ENCODE peak calls at places on chromosomes 1 and 21, in nine cellular contexts. K is right lobe of liver, U is suprapubic skin, C is tibial nerve, P is breast epithelium, M is transverse colon, T is A549, S is pancreas, Q is spleen. E is an unnamed sample. For H3K4me1, the result is how much of the 10 kb centered on the place peaks cover.

GRCh38 chr1:153790282-153790995 is 15.2 kb downstream of the SLC27A3 start:
- DNase-seq in K (peak), U (peak), C (peak), P (peak), M (peak), T (no peak), S (peak), Q (peak), E (peak)

GRCh38 chr21:38266732-38267131 is 9.9 kb downstream of the KCNJ15 start:
- DNase-seq in K (no peak), U (no peak), C (no peak), P (no peak), M (no peak), T (no peak), S (no peak), Q (no peak), E (no peak)

GRCh38 chr1:151371744-151372410 is 628 bp downstream of the SELENBP1 start:
- DNase-seq in K (peak), U (peak), C (peak), P (no peak), M (peak), T (peak), S (peak), Q (no peak), E (peak)

GRCh38 chr1:6588893-6589481 is 9.2 kb downstream of the ZBTB48 start:
- DNase-seq in K (no peak), U (no peak), C (no peak), P (no peak), M (no peak), T (no peak), S (no peak), Q (no peak), E (no peak)

GRCh38 chr1:23169727-23170335 is 1.2 kb upstream of the LUZP1 start:
- DNase-seq in K (no peak), U (peak), C (peak), P (peak), M (peak), T (peak), S (peak), Q (peak), E (peak)

GRCh38 chr1:114353233-114353632 is 157.8 kb downstream of the TRIM33 start:
- DNase-seq in K (no peak), U (peak), C (no peak), P (peak), M (peak), T (no peak), S (peak), Q (no peak), E (peak)

GRCh38 chr1:48777219-48777895 is 666 bp upstream of the BEND5 start:
- DNase-seq in K (no peak), U (no peak), C (no peak), P (no peak), M (no peak), T (no peak), S (peak), Q (no peak), E (no peak)

GRCh38 chr1:32743380-32744062 is 41.0 kb upstream of the SYNC start:
- DNase-seq in K (no peak), U (no peak), C (no peak), P (no peak), M (peak), T (no peak), S (no peak), Q (no peak), E (no peak)

GRCh38 chr1:36457691-36458090 is 6.5 kb downstream of the MRPS15 start:
- DNase-seq in K (no peak), U (no peak), C (no peak), P (no peak), M (no peak), T (no peak), S (no peak), Q (peak), E (no peak)

GRCh38 chr1:114428083-114428754 is 82.8 kb downstream of the TRIM33 start:
- DNase-seq in K (no peak), U (no peak), C (no peak), P (no peak), M (no peak), T (peak), S (no peak), Q (no peak), E (no peak)

GRCh38 chr21:27703806-27704205 is 736.9 kb upstream of the ADAMTS5 start:
- DNase-seq in K (no peak), U (no peak), C (no peak), P (no peak), M (no peak), T (no peak), S (no peak), Q (no peak), E (no peak)

GRCh38 chr1:25117233-25117823 is 115.0 kb downstream of the SYF2 start:
- DNase-seq in K (no peak), U (no peak), C (no peak), P (no peak), M (peak), T (peak), S (no peak), Q (no peak), E (no peak)

GRCh38 chr1:7171168-7171567 is 385.9 kb downstream of the CAMTA1 start:
- DNase-seq in K (no peak), U (no peak), C (no peak), P (no peak), M (no peak), T (no peak), S (no peak), Q (no peak), E (no peak)

GRCh38 chr1:12542138-12542465 is 75.9 kb downstream of the DHRS3 start:
- DNase-seq in K (peak), U (no peak), C (no peak), P (no peak), M (no peak), T (no peak), S (no peak), Q (no peak), E (no peak)

GRCh38 chr1:50329332-50329932 is 93.8 kb downstream of the DMRTA2 start:
- DNase-seq in K (no peak), U (no peak), C (no peak), P (no peak), M (peak), T (no peak), S (peak), Q (no peak), E (no peak)

GRCh38 chr1:161260939-161261858 is 2.7 kb downstream of the PCP4L1 start:
- DNase-seq in K (no peak), U (no peak), C (no peak), P (no peak), M (no peak), T (no peak), S (no peak), Q (no peak), E (no peak)

GRCh38 chr21:8989261-8989882 is 1532.0 kb upstream of the TPTE start:
- DNase-seq in K (no peak), U (no peak), C (no peak), P (no peak), M (no peak), T (peak), S (no peak), Q (no peak), E (no peak)

GRCh38 chr1:30617161-30617560 is 106.2 kb downstream of the MATN1 start:
- DNase-seq in K (no peak), U (no peak), C (no peak), P (no peak), M (no peak), T (no peak), S (no peak), Q (no peak), E (no peak)

GRCh38 chr1:147142886-147143285 is 29.4 kb downstream of the PRKAB2 start:
- DNase-seq in K (no peak), U (no peak), C (no peak), P (no peak), M (no peak), T (no peak), S (no peak), Q (no peak), E (no peak)

GRCh38 chr1:226734611-226735153 is 4.4 kb downstream of the ITPKB start:
- DNase-seq in K (no peak), U (no peak), C (no peak), P (no peak), M (no peak), T (no peak), S (no peak), Q (no peak), E (no peak)
- TF ChIP-seq CTCF in K (no peak), U (no peak), C (no peak), P (no peak), M (no peak), T (no peak), S (no peak), Q (no peak), E (no peak)

DNA sequence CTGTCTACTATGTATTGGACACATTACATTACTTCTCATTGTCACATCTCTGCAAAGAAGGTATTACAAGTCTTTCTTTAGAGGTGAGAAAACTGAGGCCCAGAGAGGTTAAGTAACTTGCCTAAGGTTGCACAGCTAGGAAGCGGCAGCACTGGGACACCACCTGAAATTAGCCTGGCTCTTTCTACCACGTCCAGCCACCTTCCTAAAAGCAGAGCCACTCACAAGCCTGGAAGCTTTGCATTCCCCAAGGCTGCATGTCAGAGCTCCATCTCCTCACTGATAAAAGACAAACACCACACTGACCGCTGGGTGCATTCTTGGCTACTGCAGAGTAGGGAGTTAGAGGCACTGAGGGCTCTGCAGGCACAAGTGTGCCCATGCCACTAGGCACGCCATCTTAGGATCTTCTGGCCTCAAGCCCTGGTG is 2.4 kb downstream of the CD247 start:
- DNase-seq in K (no peak), U (no peak), C (no peak), P (no peak), M (no peak), T (no peak), S (no peak), Q (no peak), E (no peak)
- H3K4me1 ChIP-seq in K (under half), U (under half), C (under half), P (under half), M (under half), T (under half), S (under half), Q (under half), E (under half)

GRCh38 chr21:33232640-33233039 is 2.9 kb downstream of the IFNAR2 start:
- DNase-seq in K (no peak), U (no peak), C (no peak), P (no peak), M (no peak), T (no peak), S (no peak), Q (no peak), E (no peak)

GRCh38 chr21:33229099-33229775 is 501 bp upstream of the IFNAR2 start:
- DNase-seq in K (no peak), U (no peak), C (no peak), P (no peak), M (no peak), T (no peak), S (no peak), Q (no peak), E (no peak)

GRCh38 chr21:33229776-33230517 is at the start of gene IFNAR2:
- DNase-seq in K (peak), U (peak), C (peak), P (peak), M (peak), T (peak), S (peak), Q (peak), E (no peak)

GRCh38 chr21:33230518-33231324 is 983 bp downstream of the IFNAR2 start:
- DNase-seq in K (peak), U (peak), C (no peak), P (peak), M (peak), T (peak), S (peak), Q (peak), E (no peak)

GRCh38 chr21:33231526-33231925 is 1.8 kb downstream of the IFNAR2 start:
- DNase-seq in K (no peak), U (no peak), C (no peak), P (no peak), M (no peak), T (no peak), S (no peak), Q (no peak), E (no peak)
- H3K4me3 ChIP-seq in K (peak), U (peak), C (peak), P (no peak), M (no peak), T (peak), S (no peak), Q (peak), E (no peak)

DNA sequence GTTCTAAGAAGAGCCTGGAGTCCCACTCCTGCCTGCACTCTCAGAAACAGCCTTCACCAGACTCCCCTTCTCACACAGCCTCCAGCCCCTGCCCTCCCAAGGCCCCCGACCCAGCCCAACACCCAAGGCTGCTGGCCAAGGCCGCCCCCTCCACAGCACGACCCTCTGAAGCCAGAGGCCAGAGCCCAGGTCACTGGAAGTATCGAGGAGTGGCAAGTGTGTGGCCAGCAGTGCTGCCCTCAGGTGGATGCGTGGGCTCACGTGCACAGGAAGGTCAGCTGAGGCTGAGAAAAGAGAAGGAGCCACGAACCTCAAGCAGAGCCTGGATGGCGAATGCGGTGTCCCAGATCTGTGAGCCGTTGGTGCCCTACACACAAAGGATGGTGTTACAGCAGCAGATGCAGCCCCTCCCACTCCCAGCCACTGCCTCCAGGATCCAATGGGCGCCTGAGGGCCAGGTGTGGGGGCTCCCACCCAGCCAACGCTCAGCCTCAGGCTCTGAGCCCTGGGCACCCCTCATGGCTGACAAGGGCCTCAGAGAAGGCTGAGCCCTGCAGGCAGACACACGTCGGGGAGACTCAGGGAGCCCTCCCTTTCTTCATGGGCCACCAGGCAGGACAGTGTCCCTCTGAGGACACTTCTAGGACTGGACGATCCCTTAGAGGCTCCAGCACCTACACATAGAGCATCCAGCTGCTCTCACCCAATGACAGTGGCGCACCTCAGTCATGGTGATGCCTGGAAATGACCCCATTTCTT is 18.0 kb downstream of the LSS start:
- DNase-seq in K (no peak), U (peak), C (no peak), P (no peak), M (no peak), T (peak), S (no peak), Q (peak), E (no peak)
- TF ChIP-seq CTCF in K (no peak), U (no peak), C (no peak), P (no peak), M (no peak), T (no peak), S (no peak), Q (no peak), E (no peak)

DNA sequence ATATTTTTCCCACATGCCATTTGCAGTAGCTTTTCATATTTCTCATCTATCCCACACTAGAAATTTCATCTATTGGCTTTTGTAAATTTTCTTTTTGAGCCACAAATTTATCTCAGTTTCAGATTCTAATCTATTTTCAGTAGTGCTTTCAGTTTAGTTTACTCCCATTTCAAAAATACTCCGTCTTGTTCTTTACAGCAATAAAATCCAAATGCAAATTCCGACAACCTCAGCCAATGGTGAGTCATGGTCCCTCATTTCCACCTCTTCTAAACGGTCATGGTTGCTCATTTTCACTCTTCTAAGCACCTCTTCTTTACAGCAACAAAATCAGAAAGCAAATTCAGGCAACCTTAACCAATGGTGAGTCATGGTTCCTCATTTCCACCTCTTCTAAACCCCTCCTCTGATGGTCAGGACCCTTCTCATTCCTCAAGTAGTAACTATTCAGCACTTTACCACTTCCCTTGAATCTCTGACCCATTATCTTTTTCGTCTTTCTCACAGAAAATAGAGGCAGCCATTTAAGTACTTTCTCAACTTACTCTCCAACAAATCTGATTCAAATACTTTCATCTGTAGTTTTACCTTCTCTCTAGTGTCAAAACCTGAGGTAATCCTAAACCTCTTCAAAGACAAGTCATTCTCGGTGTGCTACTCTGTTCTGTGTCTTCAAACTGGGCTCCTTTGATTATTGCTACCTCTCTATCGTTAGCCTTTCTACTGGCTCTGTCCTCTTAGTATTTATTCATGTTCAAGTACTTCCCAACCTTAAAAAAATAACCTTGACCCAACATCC is 34.4 kb downstream of the C21orf91 start:
- DNase-seq in K (no peak), U (no peak), C (no peak), P (no peak), M (peak), T (no peak), S (no peak), Q (no peak), E (no peak)
- H3K4me1 ChIP-seq in K (under half), U (under half), C (under half), P (under half), M (under half), T (under half), S (under half), Q (under half), E (under half)

GRCh38 chr1:205141236-205142104 is 19.7 kb upstream of the RBBP5 start:
- DNase-seq in K (peak), U (peak), C (peak), P (peak), M (peak), T (peak), S (peak), Q (peak), E (peak)
- H3K4me3 ChIP-seq in K (no peak), U (no peak), C (peak), P (no peak), M (no peak), T (no peak), S (no peak), Q (no peak), E (no peak)